ENCODE peak calls at places on chromosomes 13 and 19, in nine cellular contexts. D is immature natural killer cell; M is ascending aorta; R is CD4-positive, alpha-beta memory T cell; K is NCI-H1694 treated with DMSO at 0.1 percent for 48 hours; G is activated naive CD4-positive, alpha-beta T cell treated with Interleukin-2 at 50 U/mL for 16 hours; F is CD8-positive, alpha-beta T cell; Y is AML-193; P is NCI-H526. N is an unnamed sample.
A peak's percentile ranks its signal among the peaks of the same experiment; 100 is the strongest.

GRCh38 chr13:70985371-70985770 is 877.1 kb upstream of the KLHL1 start:
- DNase-seq in D (no peak), F (no peak), R (no peak), Y (no peak), P (no peak), M (no peak), K (no peak), G (no peak), N (no peak)

GRCh38 chr13:109256866-109257760 is 529.3 kb downstream of the IRS2 start:
- DNase-seq in R (no peak), P (no peak), M (no peak), F (no peak), D (no peak), K (no peak), Y (no peak), G (no peak), N (no peak)

GRCh38 chr13:51935326-51936171 is 73.8 kb downstream of the CCDC70 start:
- DNase-seq in R (no peak), D (no peak), G (no peak), F (no peak), Y (no peak), P (no peak), M (no peak), K (no peak), N (peak; percentile 40)

GRCh38 chr19:51293571-51294210 is 17.8 kb upstream of the IGLON5 start:
- DNase-seq in Y (no peak), M (no peak), P (no peak), R (no peak), F (no peak), K (no peak), G (no peak), D (no peak), N (no peak)

GRCh38 chr13:47809411-47809810 is 191.7 kb downstream of the SUCLA2 start:
- DNase-seq in D (no peak), Y (no peak), G (no peak), P (no peak), K (no peak), F (no peak), M (no peak), R (no peak), N (no peak)

GRCh38 chr19:14091086-14091884 is 734 bp upstream of the SAMD1 start:
- DNase-seq in F (peak; percentile 62), Y (peak; percentile 73), K (peak; percentile 71), P (peak; percentile 17), M (no peak), D (peak; percentile 71), R (peak; percentile 84), G (peak; percentile 73), N (peak; percentile 64)

GRCh38 chr19:46674416-46675178 is 13.6 kb upstream of the DACT3 start:
- DNase-seq in D (no peak), R (no peak), Y (no peak), P (peak; percentile 94), F (no peak), M (no peak), G (no peak), K (no peak), N (no peak)

GRCh38 chr19:35959968-35960320 is 23.8 kb downstream of the LRFN3 start:
- DNase-seq in F (no peak), Y (no peak), K (no peak), G (no peak), P (no peak), R (no peak), M (no peak), D (no peak), N (no peak)

GRCh38 chr13:90281709-90282108 is 1065.8 kb upstream of the MIR17HG start:
- DNase-seq in Y (no peak), K (no peak), P (no peak), R (no peak), M (no peak), G (no peak), D (no peak), F (no peak), N (no peak)